ENCODE peak calls at places on chromosomes 3 and 15, in six cellular contexts. One of them, this sample, is unnamed.

GRCh38 chr3:171190668-171191067 is 164.1 kb upstream of the SLC2A2 start:
- DNase-seq in fibroblast of villous mesenchyme: no peak
- DNase-seq in spleen: no peak
- DNase-seq in heart right ventricle: no peak
- DNase-seq in esophagus squamous epithelium: no peak
- DNase-seq in stimulated activated CD8-positive, alpha-beta memory T cell treated with anti-CD3 and anti-CD28 coated beads, Interleukin-15, amount 100 ng/mL, for 24 hours: no peak
- DNase-seq in this sample: no peak

GRCh38 chr3:30658328-30659052 is 52.1 kb downstream of the TGFBR2 start:
- DNase-seq in spleen: no peak
- DNase-seq in fibroblast of villous mesenchyme: peak; percentile 70
- DNase-seq in heart right ventricle: peak; percentile 50
- DNase-seq in esophagus squamous epithelium: no peak
- DNase-seq in stimulated activated CD8-positive, alpha-beta memory T cell treated with anti-CD3 and anti-CD28 coated beads, Interleukin-15, amount 100 ng/mL, for 24 hours: no peak
- DNase-seq in this sample: no peak

GRCh38 chr3:118098818-118099217 is 935.8 kb downstream of the IGSF11 start:
- DNase-seq in heart right ventricle: peak; percentile 5
- DNase-seq in fibroblast of villous mesenchyme: no peak
- DNase-seq in spleen: no peak
- DNase-seq in esophagus squamous epithelium: no peak
- DNase-seq in stimulated activated CD8-positive, alpha-beta memory T cell treated with anti-CD3 and anti-CD28 coated beads, Interleukin-15, amount 100 ng/mL, for 24 hours: no peak
- DNase-seq in this sample: no peak

GRCh38 chr15:96273317-96274086 is 57.0 kb upstream of the NR2F2 start:
- DNase-seq in heart right ventricle: no peak
- DNase-seq in esophagus squamous epithelium: no peak
- DNase-seq in stimulated activated CD8-positive, alpha-beta memory T cell treated with anti-CD3 and anti-CD28 coated beads, Interleukin-15, amount 100 ng/mL, for 24 hours: no peak
- DNase-seq in fibroblast of villous mesenchyme: peak; percentile 98
- DNase-seq in spleen: no peak
- DNase-seq in this sample: no peak

GRCh38 chr3:133472242-133472641 is 72.4 kb downstream of the BFSP2 start:
- DNase-seq in fibroblast of villous mesenchyme: peak; percentile 36
- DNase-seq in esophagus squamous epithelium: no peak
- DNase-seq in spleen: no peak
- DNase-seq in stimulated activated CD8-positive, alpha-beta memory T cell treated with anti-CD3 and anti-CD28 coated beads, Interleukin-15, amount 100 ng/mL, for 24 hours: no peak
- DNase-seq in heart right ventricle: no peak
- DNase-seq in this sample: no peak

GRCh38 chr3:17070560-17070959 is 185.8 kb downstream of the PLCL2 start:
- DNase-seq in spleen: no peak
- DNase-seq in fibroblast of villous mesenchyme: peak; percentile 63
- DNase-seq in stimulated activated CD8-positive, alpha-beta memory T cell treated with anti-CD3 and anti-CD28 coated beads, Interleukin-15, amount 100 ng/mL, for 24 hours: no peak
- DNase-seq in esophagus squamous epithelium: no peak
- DNase-seq in heart right ventricle: peak; percentile 48
- DNase-seq in this sample: no peak

GRCh38 chr3:13014755-13015285 is 58.4 kb downstream of the IQSEC1 start:
- DNase-seq in heart right ventricle: no peak
- DNase-seq in fibroblast of villous mesenchyme: no peak
- DNase-seq in esophagus squamous epithelium: no peak
- DNase-seq in stimulated activated CD8-positive, alpha-beta memory T cell treated with anti-CD3 and anti-CD28 coated beads, Interleukin-15, amount 100 ng/mL, for 24 hours: no peak
- DNase-seq in spleen: no peak
- DNase-seq in this sample: peak; percentile 28

GRCh38 chr3:127373701-127374625 is 86.1 kb upstream of the PRR20G start:
- DNase-seq in esophagus squamous epithelium: no peak
- DNase-seq in heart right ventricle: no peak
- DNase-seq in spleen: peak; percentile 54
- DNase-seq in fibroblast of villous mesenchyme: no peak
- DNase-seq in stimulated activated CD8-positive, alpha-beta memory T cell treated with anti-CD3 and anti-CD28 coated beads, Interleukin-15, amount 100 ng/mL, for 24 hours: no peak
- DNase-seq in this sample: no peak

GRCh38 chr3:27289769-27290413 is 79.3 kb downstream of the NEK10 start:
- DNase-seq in fibroblast of villous mesenchyme: no peak
- DNase-seq in heart right ventricle: no peak
- DNase-seq in spleen: no peak
- DNase-seq in esophagus squamous epithelium: no peak
- DNase-seq in stimulated activated CD8-positive, alpha-beta memory T cell treated with anti-CD3 and anti-CD28 coated beads, Interleukin-15, amount 100 ng/mL, for 24 hours: no peak
- DNase-seq in this sample: no peak

This sample was measured in chondrocyte.